ENCODE peak calls at places on chromosomes 12 and 14, in eight cellular contexts. L is GM18507; B is stimulated activated CD8-positive, alpha-beta memory T cell treated with anti-CD3 and anti-CD28 coated beads, Interleukin-7, amount 100 ng/mL, for 24 hours; N is RPMI7951; G is AG09319; V is activated T-cell treated with anti-CD3 and anti-CD28 coated beads, Interleukin-2, amount 50 U/mL, for 4 hours; E is fibroblast of gingiva; Z is suprapubic skin. Q is an unnamed sample.

GRCh38 chr12:2733493-2734252 is 61.1 kb upstream of the FKBP4 start:
- DNase-seq in L (no peak), B (no peak), N (no peak), G (no peak), V (no peak), E (no peak), Z (no peak), Q (no peak)

GRCh38 chr12:131092911-131093901 is 139.5 kb downstream of the ADGRD1 start:
- DNase-seq in L (peak; percentile 50), B (no peak), N (peak; percentile 60), G (no peak), V (no peak), E (no peak), Z (peak; percentile 69), Q (no peak)

GRCh38 chr12:23472329-23472971 is 477.0 kb downstream of the SOX5 start:
- DNase-seq in L (no peak), B (no peak), N (no peak), G (no peak), V (no peak), E (no peak), Z (no peak), Q (no peak)

GRCh38 chr12:13196302-13196921 is at the start of gene EMP1:
- DNase-seq in L (no peak), B (peak; percentile 41), N (peak; percentile 100), G (peak; percentile 100), V (peak; percentile 66), E (peak; percentile 100), Z (peak; percentile 96), Q (no peak)

GRCh38 chr12:124930576-124930975 is 16.1 kb upstream of the UBC start:
- DNase-seq in L (no peak), B (no peak), N (no peak), G (no peak), V (no peak), E (no peak), Z (no peak), Q (no peak)

GRCh38 chr14:104686624-104687517 is 2.5 kb upstream of the INF2 start:
- DNase-seq in L (no peak), B (no peak), N (no peak), G (no peak), V (no peak), E (no peak), Z (no peak), Q (peak; percentile 41)

GRCh38 chr12:24537241-24537860 is 411.6 kb downstream of the BCAT1 start:
- DNase-seq in L (no peak), B (no peak), N (no peak), G (no peak), V (no peak), E (no peak), Z (no peak), Q (no peak)

GRCh38 chr14:99233222-99234035 is 38.6 kb downstream of the BCL11B start:
- DNase-seq in L (no peak), B (no peak), N (no peak), G (no peak), V (no peak), E (no peak), Z (no peak), Q (no peak)

GRCh38 chr14:101226603-101227425 is 323.3 kb upstream of the RTL1 start:
- DNase-seq in L (no peak), B (no peak), N (no peak), G (no peak), V (no peak), E (no peak), Z (peak; percentile 74), Q (no peak)

GRCh38 chr14:60274448-60274847 is 25.4 kb downstream of the PPM1A start:
- DNase-seq in L (no peak), B (no peak), N (no peak), G (no peak), V (no peak), E (no peak), Z (no peak), Q (no peak)

GRCh38 chr14:23352506-23353432 is at the start of gene SLC22A17:
- DNase-seq in L (no peak), B (peak; percentile 10), N (peak; percentile 80), G (peak; percentile 58), V (peak; percentile 47), E (peak; percentile 80), Z (no peak), Q (peak; percentile 62)

Q was measured in caudate nucleus.